ENCODE peak calls at places on chromosomes 6 and 20, in four cellular contexts. One of them, this sample, is unnamed.

GRCh38 chr6:154410215-154410614 is 53.6 kb upstream of the IPCEF1 start:
- DNase-seq in CD4-positive, alpha-beta T cell: no peak
- DNase-seq in GM04504: no peak
- DNase-seq in putamen: no peak
- DNase-seq in this sample: no peak

GRCh38 chr20:57094991-57095390 is 171.4 kb downstream of the BMP7 start:
- DNase-seq in putamen: no peak
- DNase-seq in CD4-positive, alpha-beta T cell: no peak
- DNase-seq in GM04504: no peak
- DNase-seq in this sample: no peak

GRCh38 chr20:4811661-4812181 is 90.0 kb downstream of the PRND start:
- DNase-seq in GM04504: no peak
- DNase-seq in CD4-positive, alpha-beta T cell: peak
- DNase-seq in putamen: no peak
- DNase-seq in this sample: no peak

GRCh38 chr20:49905415-49906091 is 9.8 kb downstream of the SPATA2 start:
- DNase-seq in putamen: no peak
- DNase-seq in GM04504: no peak
- DNase-seq in CD4-positive, alpha-beta T cell: no peak
- DNase-seq in this sample: no peak

GRCh38 chr20:61767776-61768494 is 297.7 kb downstream of the TAF4 start:
- DNase-seq in putamen: no peak
- DNase-seq in GM04504: no peak
- DNase-seq in CD4-positive, alpha-beta T cell: no peak
- DNase-seq in this sample: no peak

GRCh38 chr20:49210101-49210749 is 9.0 kb upstream of the DDX27 start:
- DNase-seq in CD4-positive, alpha-beta T cell: no peak
- DNase-seq in GM04504: no peak
- DNase-seq in putamen: no peak
- DNase-seq in this sample: no peak

GRCh38 chr6:5942591-5942990 is 64.1 kb downstream of the NRN1 start:
- DNase-seq in putamen: no peak
- DNase-seq in CD4-positive, alpha-beta T cell: no peak
- DNase-seq in GM04504: no peak
- DNase-seq in this sample: no peak

GRCh38 chr6:219641-220198 is 72.6 kb upstream of the DUSP22 start:
- DNase-seq in GM04504: no peak
- DNase-seq in putamen: no peak
- DNase-seq in CD4-positive, alpha-beta T cell: no peak
- DNase-seq in this sample: no peak

GRCh38 chr6:151313060-151313459 is 73.3 kb downstream of the AKAP12 start:
- DNase-seq in CD4-positive, alpha-beta T cell: no peak
- DNase-seq in GM04504: no peak
- DNase-seq in putamen: no peak
- DNase-seq in this sample: no peak

GRCh38 chr20:12927489-12927888 is 81.3 kb upstream of the SPTLC3 start:
- DNase-seq in CD4-positive, alpha-beta T cell: no peak
- DNase-seq in GM04504: peak
- DNase-seq in putamen: no peak
- DNase-seq in this sample: no peak

This sample was measured in AG04449.